ENCODE peak calls at places on chromosomes 5 and 9, in nine cellular contexts. X is A673; D is H1; Y is Peyer's patch; A is hepatocyte; M is adipocyte; C is lower lobe of right lung; J is fibroblast of the aortic adventitia; E is CD8-positive, alpha-beta T cell. B is an unnamed sample.

GRCh38 chr5:10725636-10726035 is 35.4 kb downstream of the DAP start:
- DNase-seq in X (no peak), A (no peak), M (no peak), J (no peak), D (no peak), E (no peak), Y (no peak), C (no peak), B (no peak)

GRCh38 chr9:135067091-135067710 is 20.3 kb upstream of the OLFM1 start:
- DNase-seq in A (no peak), J (no peak), X (no peak), E (no peak), C (peak), M (no peak), Y (peak), D (no peak), B (no peak)

GRCh38 chr5:181241393-181241975 is 2.2 kb downstream of the RACK1 start:
- DNase-seq in J (peak), E (peak), C (no peak), M (peak), X (peak), Y (no peak), A (peak), D (no peak), B (peak)

GRCh38 chr5:598564-598890 is 13.6 kb upstream of the CEP72 start:
- DNase-seq in D (no peak), C (no peak), E (no peak), M (no peak), Y (peak), X (no peak), J (no peak), A (no peak), B (no peak)

GRCh38 chr9:117092582-117092981 is 322.3 kb downstream of the ASTN2 start:
- DNase-seq in E (no peak), M (no peak), D (no peak), Y (no peak), C (no peak), J (peak), X (no peak), A (no peak), B (no peak)

GRCh38 chr9:98503867-98504800 is 204.6 kb downstream of the GABBR2 start:
- DNase-seq in J (no peak), M (no peak), Y (no peak), A (no peak), X (no peak), D (no peak), E (no peak), C (no peak), B (no peak)

GRCh38 chr9:118009585-118009984 is 305.4 kb downstream of the TLR4 start:
- DNase-seq in E (no peak), Y (no peak), C (no peak), X (no peak), A (no peak), J (no peak), D (no peak), M (no peak), B (no peak)

GRCh38 chr5:110414360-110414759 is 312.1 kb downstream of the TMEM232 start:
- DNase-seq in X (peak), Y (no peak), E (no peak), D (no peak), J (peak), M (peak), A (peak), C (no peak), B (peak)

GRCh38 chr5:53095222-53095621 is 14.3 kb downstream of the MOCS2 start:
- DNase-seq in J (no peak), M (no peak), Y (no peak), D (no peak), C (no peak), E (no peak), X (no peak), A (no peak), B (no peak)

GRCh38 chr9:109722007-109722406 is 58.0 kb upstream of the PALM2AKAP2 start:
- DNase-seq in J (no peak), X (no peak), A (no peak), Y (no peak), D (no peak), C (no peak), E (no peak), M (no peak), B (no peak)
- H3K4me3 ChIP-seq in J (no peak), X (no peak), A (no peak), Y (no peak), D (no peak), C (no peak), E (no peak), M (no peak), B (no peak)

GRCh38 chr5:174721522-174722432 is 2.6 kb upstream of the MSX2 start:
- DNase-seq in E (no peak), A (no peak), Y (no peak), C (no peak), X (no peak), J (no peak), D (no peak), M (no peak), B (no peak)
- H3K4me3 ChIP-seq in E (no peak), A (peak), Y (peak), C (no peak), X (no peak), J (no peak), D (peak), M (no peak), B (no peak)

GRCh38 chr9:29214702-29215248 is 1641.5 kb upstream of the C9orf72 start:
- DNase-seq in X (peak), Y (peak), D (peak), A (peak), M (no peak), E (no peak), C (no peak), J (no peak), B (no peak)
- H3K4me3 ChIP-seq in X (peak), Y (no peak), D (peak), A (peak), M (peak), E (no peak), C (peak), J (no peak), B (no peak)

DNA sequence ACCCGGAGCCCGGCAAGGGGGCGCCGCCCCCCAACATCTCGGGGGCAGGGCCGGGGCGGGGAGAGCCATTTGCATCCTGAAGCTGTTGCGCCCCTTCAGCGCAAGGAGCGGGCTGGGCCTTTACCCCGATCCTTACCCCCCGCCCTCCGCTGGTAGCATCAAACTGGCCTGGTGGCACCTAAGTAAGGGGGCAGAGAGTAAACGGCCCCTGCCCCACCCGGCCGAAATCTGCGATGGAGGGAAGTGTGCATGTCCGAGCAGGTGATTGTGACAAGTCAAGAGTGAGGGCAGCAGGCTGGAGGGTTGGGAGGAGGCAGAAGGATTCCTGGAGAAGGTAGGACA is 101.2 kb downstream of the ESM1 start:
- DNase-seq in C (no peak), A (no peak), D (peak), J (no peak), M (no peak), E (no peak), X (no peak), Y (no peak), B (no peak)
- H3K4me3 ChIP-seq in C (peak), A (peak), D (peak), J (peak), M (peak), E (peak), X (peak), Y (peak), B (peak)

B was measured in foreskin fibroblast.